ENCODE peak calls at places on chromosomes 2 and 18, in six cellular contexts. One of them, this sample, is unnamed.

GRCh38 chr2:120916446-120916845 is 180.8 kb downstream of the GLI2 start:
- DNase-seq in mesendoderm: no peak
- DNase-seq in neuronal stem cell: no peak
- DNase-seq in IMR-90: no peak
- DNase-seq in H1: no peak
- DNase-seq in trophoblast cell: no peak
- DNase-seq in this sample: no peak

GRCh38 chr2:126658316-126658909 is 2.5 kb downstream of the GYPC start:
- DNase-seq in mesendoderm: no peak
- DNase-seq in neuronal stem cell: no peak
- DNase-seq in IMR-90: no peak
- DNase-seq in H1: no peak
- DNase-seq in trophoblast cell: no peak
- DNase-seq in this sample: no peak

GRCh38 chr18:66553824-66554223 is 50.1 kb downstream of the CDH19 start:
- DNase-seq in mesendoderm: no peak
- DNase-seq in neuronal stem cell: no peak
- DNase-seq in IMR-90: no peak
- DNase-seq in H1: no peak
- DNase-seq in trophoblast cell: no peak
- DNase-seq in this sample: peak

GRCh38 chr2:241774419-241775222 is 2.0 kb upstream of the GAL3ST2 start:
- DNase-seq in mesendoderm: no peak
- DNase-seq in neuronal stem cell: no peak
- DNase-seq in IMR-90: peak
- DNase-seq in H1: no peak
- DNase-seq in trophoblast cell: no peak
- DNase-seq in this sample: peak

GRCh38 chr2:9378433-9379371 is 44.6 kb downstream of the ITGB1BP1 start:
- DNase-seq in mesendoderm: peak
- DNase-seq in neuronal stem cell: no peak
- DNase-seq in IMR-90: peak
- DNase-seq in H1: no peak
- DNase-seq in trophoblast cell: peak
- DNase-seq in this sample: peak

GRCh38 chr2:8300216-8300615 is 381.6 kb upstream of the ID2 start:
- DNase-seq in mesendoderm: no peak
- DNase-seq in neuronal stem cell: no peak
- DNase-seq in IMR-90: no peak
- DNase-seq in H1: no peak
- DNase-seq in trophoblast cell: no peak
- DNase-seq in this sample: no peak

GRCh38 chr2:239213420-239214101 is 187.3 kb downstream of the HDAC4 start:
- DNase-seq in mesendoderm: no peak
- DNase-seq in neuronal stem cell: no peak
- DNase-seq in IMR-90: no peak
- DNase-seq in H1: no peak
- DNase-seq in trophoblast cell: no peak
- DNase-seq in this sample: no peak

GRCh38 chr2:224220581-224221255 is 181.2 kb downstream of the FAM124B start:
- DNase-seq in mesendoderm: peak
- DNase-seq in neuronal stem cell: no peak
- DNase-seq in IMR-90: peak
- DNase-seq in H1: no peak
- DNase-seq in trophoblast cell: no peak
- DNase-seq in this sample: peak

GRCh38 chr2:64488050-64488974 is 34.4 kb downstream of the LGALSL start:
- DNase-seq in mesendoderm: peak
- DNase-seq in neuronal stem cell: peak
- DNase-seq in IMR-90: peak
- DNase-seq in H1: peak
- DNase-seq in trophoblast cell: peak
- DNase-seq in this sample: peak

GRCh38 chr18:48310999-48311398 is 98.2 kb downstream of the ZBTB7C start:
- DNase-seq in mesendoderm: no peak
- DNase-seq in neuronal stem cell: no peak
- DNase-seq in IMR-90: no peak
- DNase-seq in H1: no peak
- DNase-seq in trophoblast cell: no peak
- DNase-seq in this sample: no peak

GRCh38 chr2:16012029-16012596 is 71.8 kb downstream of the MYCN start:
- DNase-seq in mesendoderm: no peak
- DNase-seq in neuronal stem cell: no peak
- DNase-seq in IMR-90: no peak
- DNase-seq in H1: no peak
- DNase-seq in trophoblast cell: no peak
- DNase-seq in this sample: no peak

GRCh38 chr2:16011621-16011960 is 71.2 kb downstream of the MYCN start:
- DNase-seq in mesendoderm: no peak
- DNase-seq in neuronal stem cell: no peak
- DNase-seq in IMR-90: no peak
- DNase-seq in H1: no peak
- DNase-seq in trophoblast cell: no peak
- DNase-seq in this sample: no peak

GRCh38 chr2:16013571-16013970 is 73.2 kb downstream of the MYCN start:
- DNase-seq in mesendoderm: no peak
- DNase-seq in neuronal stem cell: no peak
- DNase-seq in IMR-90: no peak
- DNase-seq in H1: no peak
- DNase-seq in trophoblast cell: no peak
- DNase-seq in this sample: no peak

GRCh38 chr2:16014041-16014787 is 73.9 kb downstream of the MYCN start:
- DNase-seq in mesendoderm: no peak
- DNase-seq in neuronal stem cell: no peak
- DNase-seq in IMR-90: no peak
- DNase-seq in H1: no peak
- DNase-seq in trophoblast cell: peak
- DNase-seq in this sample: no peak

DNA sequence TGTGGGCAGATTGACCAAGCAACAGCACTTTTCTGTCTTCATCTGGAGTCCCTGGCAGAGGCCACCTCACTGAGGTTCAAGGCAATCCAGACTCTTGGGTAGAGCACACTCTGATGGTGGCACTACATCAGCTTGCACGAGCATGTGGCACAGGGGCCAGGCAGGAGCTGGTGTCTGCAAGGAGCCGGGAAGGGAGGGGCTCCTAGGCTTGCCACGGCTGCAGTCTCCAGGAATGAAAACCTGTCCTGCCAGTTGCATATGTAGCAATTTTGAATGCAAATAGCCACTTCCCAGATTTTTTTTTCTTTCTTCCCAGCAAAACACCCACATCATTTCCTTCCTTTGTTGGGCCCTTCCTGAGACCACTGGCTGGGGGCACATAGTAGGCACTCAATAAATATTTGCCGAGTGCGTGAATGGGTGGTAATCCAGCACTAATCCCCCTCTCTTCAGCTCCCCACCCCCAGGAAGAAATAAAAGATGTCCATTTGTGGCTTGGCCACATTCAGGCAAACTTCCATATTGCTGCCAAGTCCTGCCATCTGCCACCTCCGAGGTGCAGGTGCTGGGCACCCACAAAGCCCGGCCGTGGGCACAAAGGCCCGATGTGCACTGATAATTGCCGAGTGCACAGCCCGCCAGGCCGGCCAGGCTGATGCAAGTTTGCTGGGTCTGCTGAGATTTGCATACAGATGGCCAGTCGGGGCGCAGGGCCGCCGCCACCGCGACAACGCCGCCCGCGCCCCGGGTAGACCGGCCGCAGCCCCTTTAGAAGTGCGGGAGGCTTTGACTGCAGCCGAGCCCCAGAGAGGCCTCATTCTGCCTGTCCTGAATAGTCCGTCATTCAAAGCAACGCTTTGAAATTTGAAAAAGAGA is 72.5 kb downstream of the MYCN start:
- DNase-seq in mesendoderm: peak
- DNase-seq in neuronal stem cell: no peak
- DNase-seq in IMR-90: no peak
- DNase-seq in H1: no peak
- DNase-seq in trophoblast cell: peak
- DNase-seq in this sample: no peak
- H2BK5ac ChIP-seq in mesendoderm: no peak
- H2BK5ac ChIP-seq in neuronal stem cell: no peak
- H2BK5ac ChIP-seq in IMR-90: no peak
- H2BK5ac ChIP-seq in H1: peak
- H2BK5ac ChIP-seq in trophoblast cell: peak
- H2BK5ac ChIP-seq in this sample: no peak

GRCh38 chr2:130374587-130375290 is 18.9 kb downstream of the PTPN18 start:
- DNase-seq in mesendoderm: peak
- DNase-seq in neuronal stem cell: no peak
- DNase-seq in IMR-90: peak
- DNase-seq in H1: no peak
- DNase-seq in trophoblast cell: no peak
- DNase-seq in this sample: peak
- H3K4me3 ChIP-seq in mesendoderm: no peak
- H3K4me3 ChIP-seq in neuronal stem cell: no peak
- H3K4me3 ChIP-seq in IMR-90: no peak
- H3K4me3 ChIP-seq in H1: no peak
- H3K4me3 ChIP-seq in trophoblast cell: no peak
- H3K4me3 ChIP-seq in this sample: peak

DNA sequence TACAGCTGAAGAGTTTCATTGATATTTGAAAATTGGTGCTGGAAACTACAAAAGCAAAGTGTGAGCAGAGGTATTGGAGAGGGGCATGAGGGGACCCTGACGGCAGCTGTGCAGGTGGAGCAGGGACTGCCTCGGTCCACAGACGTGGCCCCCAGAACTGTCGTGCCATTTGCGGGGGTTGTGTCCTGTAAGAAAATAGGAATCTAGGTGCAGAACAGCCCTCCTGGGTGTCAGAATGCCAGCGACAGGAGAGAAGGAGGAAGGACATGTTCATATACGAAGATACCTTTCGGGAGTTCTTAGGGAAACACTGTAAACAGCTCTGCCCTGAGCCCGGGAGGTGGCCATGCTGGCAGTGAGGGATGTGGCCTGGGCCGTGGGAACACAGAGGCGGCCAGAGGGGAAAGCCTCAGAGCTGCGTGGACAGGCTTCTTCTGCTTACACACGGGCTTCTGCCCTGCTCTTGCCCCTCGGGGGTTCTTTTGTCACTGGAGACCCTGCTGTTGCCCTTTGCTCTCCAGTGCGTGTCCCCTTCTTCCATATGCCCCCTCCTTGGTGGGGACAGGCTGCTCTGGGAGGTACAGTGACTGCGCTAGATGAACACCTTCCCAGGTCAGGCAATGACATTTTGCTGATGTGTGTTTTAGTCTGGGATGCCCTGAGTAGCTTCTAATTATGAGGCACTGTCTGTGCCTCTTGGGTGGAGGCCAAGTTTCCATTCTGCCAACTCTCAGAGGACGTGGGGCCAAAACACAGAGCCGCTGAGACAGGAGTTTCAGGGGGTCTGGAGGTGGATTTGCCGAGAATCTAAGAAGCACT is 81.9 kb upstream of the TXNDC2 start:
- DNase-seq in mesendoderm: no peak
- DNase-seq in neuronal stem cell: no peak
- DNase-seq in IMR-90: no peak
- DNase-seq in H1: no peak
- DNase-seq in trophoblast cell: no peak
- DNase-seq in this sample: peak
- H3K4ac ChIP-seq in mesendoderm: no peak
- H3K4ac ChIP-seq in neuronal stem cell: no peak
- H3K4ac ChIP-seq in IMR-90: peak
- H3K4ac ChIP-seq in H1: peak
- H3K4ac ChIP-seq in trophoblast cell: peak
- H3K4ac ChIP-seq in this sample: peak

DNA sequence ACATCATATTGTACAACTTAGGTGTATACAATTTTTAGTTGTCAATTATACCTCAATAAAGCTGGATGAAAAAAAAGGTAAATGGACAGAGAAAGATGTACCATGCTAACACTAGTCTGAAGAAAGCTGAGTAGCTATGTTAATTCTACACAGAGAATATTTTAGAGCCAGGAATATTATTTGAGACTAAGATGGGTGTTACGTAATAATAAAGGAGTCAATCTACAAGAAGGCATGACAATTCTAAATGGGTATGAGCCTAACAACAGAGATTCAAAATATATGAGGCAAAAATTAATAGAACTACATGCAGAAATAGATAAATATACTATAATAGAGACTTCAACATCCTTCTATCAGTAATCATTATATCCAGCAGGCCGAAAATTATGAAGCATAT is 69.1 kb downstream of the CCDC141 start:
- DNase-seq in mesendoderm: no peak
- DNase-seq in neuronal stem cell: no peak
- DNase-seq in IMR-90: no peak
- DNase-seq in H1: no peak
- DNase-seq in trophoblast cell: no peak
- DNase-seq in this sample: no peak
- H2BK5ac ChIP-seq in mesendoderm: no peak
- H2BK5ac ChIP-seq in neuronal stem cell: no peak
- H2BK5ac ChIP-seq in IMR-90: no peak
- H2BK5ac ChIP-seq in H1: no peak
- H2BK5ac ChIP-seq in trophoblast cell: no peak
- H2BK5ac ChIP-seq in this sample: no peak

DNA sequence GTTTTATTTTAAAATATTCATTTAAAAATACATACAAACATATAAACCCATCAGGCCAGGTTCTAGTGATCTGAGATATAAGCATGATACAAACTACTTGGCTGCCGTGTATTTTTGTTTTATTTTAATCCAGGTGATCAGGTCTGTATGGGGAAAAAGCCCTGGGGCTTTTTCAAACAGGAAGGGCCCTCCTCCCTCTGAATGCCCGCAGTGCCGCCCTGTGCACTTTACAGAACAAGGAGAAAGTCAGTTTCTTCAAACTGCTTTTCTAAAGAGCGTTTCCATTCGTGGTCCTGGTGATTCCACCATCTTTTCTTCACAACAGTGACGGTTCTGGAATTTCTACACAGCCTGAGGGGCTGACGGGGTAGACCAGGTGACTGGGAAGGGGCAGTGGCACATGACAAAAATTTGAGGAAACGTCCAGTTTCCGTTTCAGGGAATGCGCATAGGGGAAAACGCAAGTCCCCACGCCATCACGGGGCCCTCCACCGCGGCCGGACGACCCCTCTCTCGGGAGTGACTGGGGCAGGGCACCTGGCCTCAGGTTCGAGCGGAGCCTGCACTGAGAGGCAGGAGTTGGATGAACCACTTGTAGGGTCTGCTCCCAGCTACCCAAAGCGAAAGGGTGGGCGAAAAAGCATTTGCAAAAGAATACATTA is 1.1 kb upstream of the SPTBN1 start:
- DNase-seq in mesendoderm: peak
- DNase-seq in neuronal stem cell: peak
- DNase-seq in IMR-90: no peak
- DNase-seq in H1: no peak
- DNase-seq in trophoblast cell: peak
- DNase-seq in this sample: peak
- H3K4me3 ChIP-seq in mesendoderm: peak
- H3K4me3 ChIP-seq in neuronal stem cell: peak
- H3K4me3 ChIP-seq in IMR-90: peak
- H3K4me3 ChIP-seq in H1: peak
- H3K4me3 ChIP-seq in trophoblast cell: peak
- H3K4me3 ChIP-seq in this sample: peak

GRCh38 chr2:149587220-149587949 is at the start of gene MMADHC:
- DNase-seq in mesendoderm: peak
- DNase-seq in neuronal stem cell: peak
- DNase-seq in IMR-90: peak
- DNase-seq in H1: peak
- DNase-seq in trophoblast cell: peak
- DNase-seq in this sample: peak
- H3K4ac ChIP-seq in mesendoderm: peak
- H3K4ac ChIP-seq in neuronal stem cell: no peak
- H3K4ac ChIP-seq in IMR-90: peak
- H3K4ac ChIP-seq in H1: peak
- H3K4ac ChIP-seq in trophoblast cell: peak
- H3K4ac ChIP-seq in this sample: peak

GRCh38 chr2:47070155-47070919 is 84.8 kb downstream of the STPG4 start:
- DNase-seq in mesendoderm: no peak
- DNase-seq in neuronal stem cell: no peak
- DNase-seq in IMR-90: no peak
- DNase-seq in H1: no peak
- DNase-seq in trophoblast cell: no peak
- DNase-seq in this sample: peak
- H2BK5ac ChIP-seq in mesendoderm: no peak
- H2BK5ac ChIP-seq in neuronal stem cell: peak
- H2BK5ac ChIP-seq in IMR-90: peak
- H2BK5ac ChIP-seq in H1: peak
- H2BK5ac ChIP-seq in trophoblast cell: peak
- H2BK5ac ChIP-seq in this sample: peak